ENCODE peak calls at places on chromosome 17, in eight cellular contexts. A is effector memory CD4-positive, alpha-beta T cell; P is cardiac muscle cell; L is bronchial epithelial cell; G is neuronal stem cell; M is Caco-2; S is MM.1S; E is caudate nucleus. U is an unnamed sample.
A peak's percentile ranks its signal among the peaks of the same experiment; 100 is the strongest.

GRCh38 chr17:77700165-77700881 is 258.2 kb upstream of the TNRC6C start:
- DNase-seq in G (no peak), E (no peak), P (no peak), A (no peak), M (no peak), S (no peak), L (no peak), U (no peak)

GRCh38 chr17:76453431-76453743 is 435 bp upstream of the UBE2O start:
- DNase-seq in M (no peak), E (no peak), S (no peak), A (no peak), G (no peak), P (no peak), L (no peak), U (no peak)

GRCh38 chr17:43018008-43018853 is 4.0 kb downstream of the VAT1 start:
- DNase-seq in E (peak; percentile 69), M (no peak), A (peak; percentile 53), G (peak; percentile 56), S (no peak), L (no peak), P (no peak), U (no peak)

GRCh38 chr17:67493811-67494210 is 116.7 kb downstream of the PITPNC1 start:
- DNase-seq in E (no peak), L (no peak), M (no peak), G (no peak), P (no peak), A (no peak), S (no peak), U (no peak)

GRCh38 chr17:6551909-6552768 is 4.2 kb downstream of the PITPNM3 start:
- DNase-seq in M (no peak), L (peak; percentile 94), A (no peak), P (no peak), E (no peak), S (no peak), G (no peak), U (no peak)

GRCh38 chr17:19534562-19535149 is 1.0 kb downstream of the SLC47A1 start:
- DNase-seq in L (no peak), M (no peak), A (no peak), S (no peak), E (no peak), P (peak; percentile 59), G (no peak), U (no peak)

GRCh38 chr17:5127910-5128309 is 12.1 kb downstream of the USP6 start:
- DNase-seq in L (no peak), G (no peak), M (no peak), S (no peak), A (no peak), E (no peak), P (no peak), U (no peak)

GRCh38 chr17:29980261-29980660 is 38.8 kb downstream of the EFCAB5 start:
- DNase-seq in L (no peak), M (no peak), E (no peak), S (no peak), A (no peak), P (peak; percentile 21), G (no peak), U (no peak)

GRCh38 chr17:55219939-55220338 is 44.8 kb upstream of the HLF start:
- DNase-seq in L (no peak), S (no peak), G (no peak), E (no peak), M (no peak), A (no peak), P (peak; percentile 53), U (no peak)

GRCh38 chr17:17859909-17860760 is 23.3 kb upstream of the SREBF1 start:
- DNase-seq in A (peak; percentile 53), M (peak; percentile 78), S (peak; percentile 55), G (peak; percentile 60), E (peak; percentile 42), L (peak; percentile 47), P (peak; percentile 66), U (peak; percentile 95)

GRCh38 chr17:17313350-17313991 is 10.3 kb downstream of the NT5M start:
- DNase-seq in E (no peak), M (peak; percentile 82), L (peak; percentile 57), P (peak; percentile 30), S (peak; percentile 68), G (no peak), A (peak; percentile 57), U (peak; percentile 35)

GRCh38 chr17:78146881-78147280 is 696 bp downstream of the C17orf99 start:
- DNase-seq in A (no peak), P (no peak), S (no peak), G (no peak), L (no peak), M (no peak), E (no peak), U (no peak)

GRCh38 chr17:41975099-41976083 is 8.8 kb downstream of the CNP start:
- DNase-seq in P (no peak), G (no peak), E (peak; percentile 79), S (no peak), L (no peak), A (no peak), M (no peak), U (peak; percentile 78)

GRCh38 chr17:45224671-45225050 is 3.0 kb downstream of the FMNL1 start:
- DNase-seq in L (no peak), M (no peak), P (no peak), E (no peak), A (no peak), S (peak; percentile 21), G (no peak), U (no peak)

GRCh38 chr17:63950940-63951907 is 19.1 kb upstream of the CD79B start:
- DNase-seq in M (peak; percentile 82), P (no peak), L (peak; percentile 38), A (no peak), E (no peak), G (no peak), S (peak; percentile 74), U (no peak)

GRCh38 chr17:32570081-32570396 is 83.2 kb downstream of the CDK5R1 start:
- DNase-seq in S (no peak), L (no peak), G (no peak), P (no peak), E (no peak), M (no peak), A (no peak), U (no peak)

GRCh38 chr17:40884708-40885512 is at the start of gene KRT20:
- DNase-seq in L (no peak), M (no peak), P (no peak), G (no peak), A (no peak), E (no peak), S (no peak), U (no peak)

GRCh38 chr17:6085812-6086211 is 15.6 kb downstream of the WSCD1 start:
- DNase-seq in G (no peak), A (no peak), S (no peak), L (no peak), M (no peak), E (no peak), P (no peak), U (no peak)

U was measured in posterior cingulate gyrus.